ENCODE peak calls at places on chromosomes 4 and X, in six cellular contexts. One of them, this sample, is unnamed. For H3F3A and H3K9me2, the result is how much of the 10 kb centered on the place peaks cover.

GRCh38 chrX:7286461-7286860 is 138.5 kb upstream of the PUDP start:
- DNase-seq in PC-9: no peak
- DNase-seq in PC-3: peak
- DNase-seq in GM23338: no peak
- DNase-seq in MM.1S: no peak
- DNase-seq in SK-N-SH: no peak
- DNase-seq in this sample: no peak

GRCh38 chr4:173403051-173403450 is 4.1 kb upstream of the SCRG1 start:
- DNase-seq in PC-9: no peak
- DNase-seq in PC-3: no peak
- DNase-seq in GM23338: no peak
- DNase-seq in MM.1S: no peak
- DNase-seq in SK-N-SH: no peak
- DNase-seq in this sample: peak

GRCh38 chr4:186144180-186144579 is 39.7 kb downstream of the FAM149A start:
- DNase-seq in PC-9: no peak
- DNase-seq in PC-3: peak
- DNase-seq in GM23338: peak
- DNase-seq in MM.1S: peak
- DNase-seq in SK-N-SH: peak
- DNase-seq in this sample: peak

GRCh38 chr4:38980903-38981676 is 51.1 kb downstream of the TMEM156 start:
- DNase-seq in PC-9: no peak
- DNase-seq in PC-3: no peak
- DNase-seq in GM23338: no peak
- DNase-seq in MM.1S: peak
- DNase-seq in SK-N-SH: peak
- DNase-seq in this sample: peak

GRCh38 chrX:68433155-68433980 is at the start of gene OPHN1:
- DNase-seq in PC-9: peak
- DNase-seq in PC-3: peak
- DNase-seq in GM23338: peak
- DNase-seq in MM.1S: no peak
- DNase-seq in SK-N-SH: peak
- DNase-seq in this sample: peak

GRCh38 chr4:184471872-184472539 is 2.3 kb downstream of the IRF2 start:
- DNase-seq in PC-9: no peak
- DNase-seq in PC-3: peak
- DNase-seq in GM23338: no peak
- DNase-seq in MM.1S: peak
- DNase-seq in SK-N-SH: peak
- DNase-seq in this sample: peak

GRCh38 chr4:188383180-188383579 is 243.9 kb downstream of the TRIML1 start:
- DNase-seq in PC-9: no peak
- DNase-seq in PC-3: no peak
- DNase-seq in GM23338: no peak
- DNase-seq in MM.1S: no peak
- DNase-seq in SK-N-SH: no peak
- DNase-seq in this sample: no peak

GRCh38 chr4:74671074-74671698 is 123.1 kb downstream of the BTC start:
- DNase-seq in PC-9: peak
- DNase-seq in PC-3: peak
- DNase-seq in GM23338: peak
- DNase-seq in MM.1S: peak
- DNase-seq in SK-N-SH: peak
- DNase-seq in this sample: peak

GRCh38 chr4:44425614-44426208 is 22.9 kb downstream of the KCTD8 start:
- DNase-seq in PC-9: no peak
- DNase-seq in PC-3: peak
- DNase-seq in GM23338: peak
- DNase-seq in MM.1S: no peak
- DNase-seq in SK-N-SH: peak
- DNase-seq in this sample: peak

GRCh38 chr4:113292371-113293042 is 243.1 kb downstream of the ANK2 start:
- DNase-seq in PC-9: no peak
- DNase-seq in PC-3: no peak
- DNase-seq in GM23338: peak
- DNase-seq in MM.1S: no peak
- DNase-seq in SK-N-SH: no peak
- DNase-seq in this sample: peak

GRCh38 chr4:1990348-1990645 is 18.5 kb downstream of the NELFA start:
- DNase-seq in PC-9: no peak
- DNase-seq in PC-3: no peak
- DNase-seq in GM23338: no peak
- DNase-seq in MM.1S: no peak
- DNase-seq in SK-N-SH: peak
- DNase-seq in this sample: no peak

GRCh38 chr4:38091636-38092035 is 131.4 kb downstream of the PTTG2 start:
- DNase-seq in PC-9: no peak
- DNase-seq in PC-3: no peak
- DNase-seq in GM23338: no peak
- DNase-seq in MM.1S: peak
- DNase-seq in SK-N-SH: no peak
- DNase-seq in this sample: peak

GRCh38 chr4:79198886-79199591 is 126.8 kb downstream of the NAA11 start:
- DNase-seq in PC-9: no peak
- DNase-seq in PC-3: no peak
- DNase-seq in GM23338: no peak
- DNase-seq in MM.1S: no peak
- DNase-seq in SK-N-SH: no peak
- DNase-seq in this sample: no peak

GRCh38 chr4:173264245-173264959 is 69.8 kb downstream of the HMGB2 start:
- DNase-seq in PC-9: no peak
- DNase-seq in PC-3: no peak
- DNase-seq in GM23338: peak
- DNase-seq in MM.1S: peak
- DNase-seq in SK-N-SH: peak
- DNase-seq in this sample: peak

GRCh38 chr4:73676881-73677323 is 56.7 kb upstream of the RASSF6 start:
- DNase-seq in PC-9: peak
- DNase-seq in PC-3: peak
- DNase-seq in GM23338: no peak
- DNase-seq in MM.1S: no peak
- DNase-seq in SK-N-SH: no peak
- DNase-seq in this sample: peak

GRCh38 chrX:37684426-37684825 is 1.2 kb upstream of the XK start:
- DNase-seq in PC-9: no peak
- DNase-seq in PC-3: no peak
- DNase-seq in GM23338: no peak
- DNase-seq in MM.1S: no peak
- DNase-seq in SK-N-SH: no peak
- DNase-seq in this sample: no peak

GRCh38 chr4:109735566-109736454 is 5.9 kb upstream of the PLA2G12A start:
- DNase-seq in PC-9: no peak
- DNase-seq in PC-3: no peak
- DNase-seq in GM23338: no peak
- DNase-seq in MM.1S: no peak
- DNase-seq in SK-N-SH: no peak
- DNase-seq in this sample: no peak

GRCh38 chr4:98631506-98631905 is 26.9 kb downstream of the TSPAN5 start:
- DNase-seq in PC-9: no peak
- DNase-seq in PC-3: no peak
- DNase-seq in GM23338: no peak
- DNase-seq in MM.1S: no peak
- DNase-seq in SK-N-SH: no peak
- DNase-seq in this sample: no peak

GRCh38 chr4:7626551-7626950 is 191.8 kb upstream of the PSAPL1 start:
- DNase-seq in PC-9: no peak
- DNase-seq in PC-3: no peak
- DNase-seq in GM23338: no peak
- DNase-seq in MM.1S: no peak
- DNase-seq in SK-N-SH: no peak
- DNase-seq in this sample: no peak

GRCh38 chr4:179625391-179625790 is 2183.2 kb upstream of the AGA start:
- DNase-seq in PC-9: peak
- DNase-seq in PC-3: peak
- DNase-seq in GM23338: no peak
- DNase-seq in MM.1S: no peak
- DNase-seq in SK-N-SH: no peak
- DNase-seq in this sample: peak

GRCh38 chrX:136823175-136823574 is 42.4 kb upstream of the ARHGEF6 start:
- DNase-seq in PC-9: no peak
- DNase-seq in PC-3: peak
- DNase-seq in GM23338: no peak
- DNase-seq in MM.1S: no peak
- DNase-seq in SK-N-SH: no peak
- DNase-seq in this sample: peak

GRCh38 chr4:114361249-114361648 is 237.4 kb upstream of the UGT8 start:
- DNase-seq in PC-9: no peak
- DNase-seq in PC-3: no peak
- DNase-seq in GM23338: no peak
- DNase-seq in MM.1S: no peak
- DNase-seq in SK-N-SH: no peak
- DNase-seq in this sample: peak

GRCh38 chr4:548976-549375 is 27.1 kb downstream of the TMEM271 start:
- DNase-seq in PC-9: no peak
- DNase-seq in PC-3: no peak
- DNase-seq in GM23338: peak
- DNase-seq in MM.1S: no peak
- DNase-seq in SK-N-SH: no peak
- DNase-seq in this sample: peak

GRCh38 chr4:99679204-99679603 is 21.6 kb upstream of the C4orf54 start:
- DNase-seq in PC-9: no peak
- DNase-seq in PC-3: no peak
- DNase-seq in GM23338: peak
- DNase-seq in MM.1S: no peak
- DNase-seq in SK-N-SH: no peak
- DNase-seq in this sample: peak

GRCh38 chrX:120726294-120726693 is 96.4 kb upstream of the C1GALT1C1 start:
- DNase-seq in PC-9: no peak
- DNase-seq in PC-3: no peak
- DNase-seq in GM23338: no peak
- DNase-seq in MM.1S: peak
- DNase-seq in SK-N-SH: no peak
- DNase-seq in this sample: no peak

GRCh38 chr4:76782837-76783236 is 115.1 kb downstream of the SOWAHB start:
- DNase-seq in PC-9: no peak
- DNase-seq in PC-3: peak
- DNase-seq in GM23338: peak
- DNase-seq in MM.1S: no peak
- DNase-seq in SK-N-SH: no peak
- DNase-seq in this sample: peak

DNA sequence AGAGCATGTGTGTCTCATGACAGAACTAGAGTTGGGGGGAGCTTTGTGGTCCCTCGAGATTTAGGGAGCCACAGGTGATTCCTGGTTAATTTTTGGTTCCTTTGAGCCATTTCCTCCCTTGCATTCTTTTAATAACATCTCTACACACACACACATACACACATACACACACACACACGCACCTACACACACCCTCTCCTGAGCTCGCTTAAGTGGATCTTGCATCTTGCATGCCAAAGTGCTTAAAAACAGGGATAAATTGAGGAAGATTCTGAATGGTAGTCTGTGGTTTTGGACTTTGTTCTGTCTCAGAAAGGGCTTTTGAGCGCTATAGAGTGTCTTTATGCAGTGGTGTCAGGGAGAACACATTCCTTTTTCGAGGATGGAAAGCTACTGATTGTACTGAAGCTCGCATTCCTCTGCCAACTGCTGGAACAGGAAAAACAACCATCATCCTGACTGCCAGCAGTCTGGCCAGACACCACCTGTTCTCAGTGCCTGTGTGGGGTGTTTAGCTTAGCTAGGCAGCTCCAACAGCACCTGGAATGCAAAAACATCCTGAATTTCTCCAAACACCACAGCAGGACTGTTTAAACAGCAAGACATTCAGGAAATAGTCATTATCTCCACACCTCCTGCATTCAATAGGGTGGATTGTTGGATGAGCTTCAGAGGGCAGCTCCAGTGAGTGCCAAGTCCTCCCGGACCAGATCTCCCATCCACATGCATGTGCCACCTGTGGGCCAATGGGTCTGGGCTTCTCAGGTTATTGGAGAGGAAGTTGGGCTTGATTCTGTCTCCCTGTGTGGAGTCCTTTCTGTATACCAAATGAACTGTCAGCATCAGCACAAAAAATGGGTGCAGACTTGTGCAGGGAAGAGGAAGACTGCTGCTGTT is 21.9 kb upstream of the IGFBP7 start:
- DNase-seq in PC-9: peak
- DNase-seq in PC-3: peak
- DNase-seq in GM23338: peak
- DNase-seq in MM.1S: no peak
- DNase-seq in SK-N-SH: no peak
- DNase-seq in this sample: no peak
- H2AFZ ChIP-seq in PC-9: no peak
- H2AFZ ChIP-seq in PC-3: peak
- H2AFZ ChIP-seq in GM23338: peak
- H2AFZ ChIP-seq in MM.1S: no peak
- H2AFZ ChIP-seq in SK-N-SH: no peak
- H2AFZ ChIP-seq in this sample: no peak

GRCh38 chr4:25767877-25768475 is 94.8 kb downstream of the SEL1L3 start:
- DNase-seq in PC-9: peak
- DNase-seq in PC-3: peak
- DNase-seq in GM23338: peak
- DNase-seq in MM.1S: peak
- DNase-seq in SK-N-SH: peak
- DNase-seq in this sample: peak
- H3F3A ChIP-seq in PC-9: under half
- H3F3A ChIP-seq in PC-3: under half
- H3F3A ChIP-seq in GM23338: under half
- H3F3A ChIP-seq in MM.1S: under half
- H3F3A ChIP-seq in SK-N-SH: under half
- H3F3A ChIP-seq in this sample: under half

DNA sequence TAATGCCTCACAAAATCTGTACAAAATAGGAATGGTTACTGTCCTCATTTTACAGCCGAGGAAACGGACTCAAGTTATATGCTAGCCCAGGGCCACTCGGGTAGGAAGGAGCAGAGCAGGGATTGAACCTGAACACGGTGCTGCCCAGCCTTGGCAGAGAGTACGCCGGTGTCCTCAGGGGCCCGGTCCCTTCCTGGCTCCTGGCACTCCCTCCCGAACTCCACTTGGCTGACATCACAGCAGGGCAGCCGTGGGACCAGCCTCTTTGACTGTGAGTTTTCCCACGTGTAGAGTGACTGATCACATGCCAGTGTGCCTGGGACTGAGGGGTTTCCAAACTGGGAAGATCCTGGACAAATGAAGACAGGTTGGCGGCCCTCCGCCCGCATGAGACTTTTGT is 23.7 kb downstream of the MAN2B2 start:
- DNase-seq in PC-9: no peak
- DNase-seq in PC-3: no peak
- DNase-seq in GM23338: no peak
- DNase-seq in MM.1S: no peak
- DNase-seq in SK-N-SH: no peak
- DNase-seq in this sample: no peak
- H3K9me2 ChIP-seq in PC-9: under half
- H3K9me2 ChIP-seq in PC-3: under half
- H3K9me2 ChIP-seq in GM23338: under half
- H3K9me2 ChIP-seq in MM.1S: under half
- H3K9me2 ChIP-seq in SK-N-SH: under half
- H3K9me2 ChIP-seq in this sample: under half

DNA sequence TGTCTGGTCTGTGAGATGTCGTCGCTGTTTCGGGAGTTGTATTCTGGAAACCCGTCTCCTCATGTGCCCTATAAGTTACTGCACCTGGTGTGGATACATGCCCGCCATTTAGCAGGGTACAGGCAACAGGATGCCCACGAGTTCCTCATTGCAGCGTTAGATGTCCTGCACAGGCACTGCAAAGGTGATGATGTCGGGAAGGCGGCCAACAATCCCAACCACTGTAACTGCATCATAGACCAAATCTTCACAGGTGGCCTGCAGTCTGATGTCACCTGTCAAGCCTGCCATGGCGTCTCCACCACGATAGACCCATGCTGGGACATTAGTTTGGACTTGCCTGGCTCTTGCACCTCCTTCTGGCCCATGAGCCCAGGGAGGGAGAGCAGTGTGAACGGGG is 1.4 kb downstream of the USP27X start:
- DNase-seq in PC-9: no peak
- DNase-seq in PC-3: no peak
- DNase-seq in GM23338: no peak
- DNase-seq in MM.1S: no peak
- DNase-seq in SK-N-SH: no peak
- DNase-seq in this sample: no peak
- H2AFZ ChIP-seq in PC-9: no peak
- H2AFZ ChIP-seq in PC-3: no peak
- H2AFZ ChIP-seq in GM23338: no peak
- H2AFZ ChIP-seq in MM.1S: no peak
- H2AFZ ChIP-seq in SK-N-SH: no peak
- H2AFZ ChIP-seq in this sample: no peak